ENCODE peak calls at places on chromosomes 13 and 19, in seven cellular contexts. K, N, F, V, X, O and G are unnamed samples.

GRCh38 chr19:39934584-39935233 is at the start of gene FCGBP:
- DNase-seq in N (no peak), O (no peak), K (no peak), X (no peak), F (no peak), V (no peak), G (no peak)

GRCh38 chr19:49362926-49363264 is 679 bp upstream of the TEAD2 start:
- DNase-seq in K (peak; percentile 32), X (no peak), N (no peak), O (peak; percentile 68), V (no peak), F (no peak), G (no peak)

GRCh38 chr13:70023506-70023905 is 84.1 kb upstream of the ATXN8OS start:
- DNase-seq in X (no peak), V (no peak), N (no peak), K (no peak), O (no peak), F (no peak), G (no peak)

GRCh38 chr19:46009530-46010510 is 13.0 kb downstream of the PGLYRP1 start:
- DNase-seq in X (peak; percentile 56), F (peak; percentile 81), O (peak; percentile 19), N (peak; percentile 75), K (peak; percentile 60), V (peak; percentile 55), G (peak; percentile 56)

GRCh38 chr19:36097036-36097435 is 13.9 kb upstream of the OVOL3 start:
- DNase-seq in V (no peak), N (no peak), O (no peak), K (no peak), X (no peak), F (no peak), G (no peak)

GRCh38 chr13:109707044-109707794 is 79.2 kb downstream of the IRS2 start:
- DNase-seq in X (no peak), V (no peak), O (no peak), K (no peak), F (no peak), N (no peak), G (no peak)

GRCh38 chr13:110910013-110910890 is 4.6 kb downstream of the ANKRD10 start:
- DNase-seq in V (no peak), N (no peak), X (no peak), K (no peak), F (no peak), O (no peak), G (no peak)

GRCh38 chr19:42268142-42268703 is 829 bp upstream of the CIC start:
- DNase-seq in V (peak; percentile 99), N (peak; percentile 96), F (peak; percentile 99), X (peak; percentile 97), O (peak; percentile 97), K (peak; percentile 99), G (peak; percentile 97)

GRCh38 chr19:49229416-49229815 is 71.8 kb downstream of the TRPM4 start:
- DNase-seq in N (no peak), X (no peak), O (no peak), V (no peak), F (no peak), K (no peak), G (no peak)

GRCh38 chr19:18929311-18929710 is 9.8 kb downstream of the DDX49 start:
- DNase-seq in K (no peak), F (no peak), O (no peak), X (no peak), V (no peak), N (no peak), G (no peak)

GRCh38 chr13:111483621-111483987 is 163.2 kb downstream of the TEX29 start:
- DNase-seq in X (no peak), V (no peak), F (no peak), N (no peak), K (no peak), O (no peak), G (no peak)

GRCh38 chr19:48330012-48330681 is 4.8 kb downstream of the EMP3 start:
- DNase-seq in F (peak; percentile 87), O (no peak), X (peak; percentile 81), N (no peak), K (peak; percentile 86), V (peak; percentile 80), G (peak; percentile 76)

GRCh38 chr13:20669162-20669561 is 34.3 kb upstream of the IL17D start:
- DNase-seq in V (no peak), O (no peak), X (no peak), N (no peak), K (no peak), F (no peak), G (no peak)

GRCh38 chr13:28531195-28531955 is 36.4 kb upstream of the FLT1 start:
- DNase-seq in F (peak; percentile 58), O (no peak), X (no peak), V (no peak), N (peak; percentile 59), K (no peak), G (no peak)

GRCh38 chr19:49749771-49750170 is 13.3 kb downstream of the TSKS start:
- DNase-seq in O (no peak), V (no peak), F (no peak), X (no peak), N (peak; percentile 30), K (no peak), G (no peak)

GRCh38 chr13:41286370-41286769 is 23.0 kb upstream of the MTRF1 start:
- DNase-seq in N (no peak), V (no peak), X (no peak), F (no peak), O (no peak), K (no peak), G (no peak)

GRCh38 chr19:35079826-35080225 is 35.8 kb upstream of the FXYD3 start:
- DNase-seq in V (no peak), F (peak; percentile 38), N (no peak), K (no peak), X (no peak), O (no peak), G (no peak)

GRCh38 chr13:93260591-93260990 is 34.0 kb downstream of the GPC6 start:
- DNase-seq in N (no peak), X (no peak), O (no peak), V (no peak), F (no peak), K (no peak), G (no peak)

GRCh38 chr19:56966225-56966696 is 125.7 kb upstream of the PEG3 start:
- DNase-seq in X (no peak), N (no peak), F (no peak), O (no peak), K (no peak), V (no peak), G (no peak)

GRCh38 chr13:20566424-20566916 is 487 bp upstream of the IFT88 start:
- DNase-seq in X (peak; percentile 2), N (no peak), F (no peak), O (peak; percentile 87), V (peak; percentile 84), K (no peak), G (peak; percentile 21)

GRCh38 chr19:4456843-4457653 is 546 bp downstream of the UBXN6 start:
- DNase-seq in K (no peak), O (no peak), V (peak; percentile 25), F (peak; percentile 49), N (peak; percentile 82), X (peak; percentile 48), G (peak; percentile 56)

GRCh38 chr19:907183-907853 is 5.7 kb downstream of the R3HDM4 start:
- DNase-seq in O (no peak), K (peak; percentile 47), N (no peak), X (no peak), V (no peak), F (peak; percentile 72), G (peak; percentile 13)

GRCh38 chr19:4464815-4465581 is 7.1 kb upstream of the HDGFL2 start:
- DNase-seq in V (no peak), K (no peak), O (no peak), F (no peak), N (no peak), X (no peak), G (no peak)

GRCh38 chr13:85812282-85812681 is 13.1 kb upstream of the SLITRK6 start:
- DNase-seq in N (no peak), O (no peak), K (no peak), F (no peak), X (no peak), V (no peak), G (no peak)

GRCh38 chr19:50432221-50432626 is 468 bp upstream of the MYBPC2 start:
- DNase-seq in O (no peak), X (no peak), K (no peak), N (no peak), V (no peak), F (no peak), G (no peak)